ENCODE peak calls at places on chromosomes 7 and 10, in seven cellular contexts. C is sciatic nerve, O is upper lobe of right lung, J is NCI-H82, Z is heart left ventricle, A is A673, V is astrocyte. P is an unnamed sample.
A peak's percentile ranks its signal among the peaks of the same experiment; 100 is the strongest.

GRCh38 chr10:5583525-5584175 is 58.9 kb downstream of the CALML3 start:
- DNase-seq in C (no peak), O (peak; percentile 92), J (no peak), Z (peak; percentile 75), A (no peak), V (peak; percentile 60), P (no peak)

GRCh38 chr10:90167174-90168064 is 466.0 kb downstream of the KIF20B start:
- DNase-seq in C (no peak), O (no peak), J (no peak), Z (no peak), A (no peak), V (peak; percentile 69), P (peak; percentile 94)

GRCh38 chr7:158743219-158743618 is 38.6 kb upstream of the NCAPG2 start:
- DNase-seq in C (no peak), O (no peak), J (no peak), Z (no peak), A (no peak), V (no peak), P (no peak)

GRCh38 chr10:28393956-28394568 is 91.2 kb upstream of the MPP7 start:
- DNase-seq in C (peak; percentile 73), O (peak; percentile 68), J (peak; percentile 92), Z (no peak), A (peak; percentile 79), V (peak; percentile 24), P (peak; percentile 42)

GRCh38 chr7:114130860-114131259 is 212.1 kb upstream of the PPP1R3A start:
- DNase-seq in C (no peak), O (no peak), J (no peak), Z (no peak), A (no peak), V (peak; percentile 7), P (no peak)

GRCh38 chr10:30392564-30392990 is 41.4 kb upstream of the MAP3K8 start:
- DNase-seq in C (peak; percentile 85), O (peak; percentile 85), J (peak; percentile 80), Z (peak; percentile 87), A (peak; percentile 77), V (peak; percentile 18), P (peak; percentile 40)

GRCh38 chr10:126972622-126973414 is 67.6 kb downstream of the DOCK1 start:
- DNase-seq in C (no peak), O (no peak), J (no peak), Z (no peak), A (peak; percentile 69), V (peak; percentile 95), P (peak; percentile 94)

GRCh38 chr10:31526681-31527080 is 207.7 kb downstream of the ZEB1 start:
- DNase-seq in C (no peak), O (no peak), J (no peak), Z (no peak), A (no peak), V (peak; percentile 53), P (peak; percentile 50)

GRCh38 chr10:118968482-118968881 is 61.0 kb upstream of the NANOS1 start:
- DNase-seq in C (peak; percentile 42), O (no peak), J (no peak), Z (no peak), A (no peak), V (no peak), P (no peak)

P was measured in amniotic epithelial cell.